ENCODE peak calls at places on chromosomes 5 and 9, in six cellular contexts. W, Y, V, Z, K and Q are unnamed samples. For H3K36me3, the result is how much of the 10 kb centered on the place peaks cover.

GRCh38 chr9:117927354-117927753 is 223.2 kb downstream of the TLR4 start:
- DNase-seq in W (no peak), Y (no peak), V (no peak), Z (no peak), K (peak), Q (no peak)

GRCh38 chr9:115115924-115116323 is 2.0 kb downstream of the TNC start:
- DNase-seq in W (no peak), Y (peak), V (no peak), Z (no peak), K (no peak), Q (no peak)

GRCh38 chr9:21294325-21294724 is 10.8 kb downstream of the IFNA5 start:
- DNase-seq in W (peak), Y (peak), V (no peak), Z (peak), K (no peak), Q (no peak)

GRCh38 chr5:109256486-109256885 is 153.3 kb downstream of the PJA2 start:
- DNase-seq in W (no peak), Y (no peak), V (no peak), Z (no peak), K (no peak), Q (no peak)

GRCh38 chr5:179906795-179907569 is 715 bp downstream of the TBC1D9B start:
- DNase-seq in W (no peak), Y (no peak), V (peak), Z (no peak), K (no peak), Q (no peak)

GRCh38 chr5:815449-815848 is 30.9 kb upstream of the ZDHHC11B start:
- DNase-seq in W (no peak), Y (no peak), V (no peak), Z (no peak), K (no peak), Q (no peak)

GRCh38 chr5:153569036-153569435 is 78.6 kb downstream of the GRIA1 start:
- DNase-seq in W (no peak), Y (no peak), V (no peak), Z (no peak), K (no peak), Q (no peak)

GRCh38 chr9:137455361-137455991 is 3.7 kb downstream of the NSMF start:
- DNase-seq in W (no peak), Y (no peak), V (no peak), Z (no peak), K (no peak), Q (no peak)

GRCh38 chr5:5632678-5633077 is 210.2 kb downstream of the ICE1 start:
- DNase-seq in W (no peak), Y (no peak), V (no peak), Z (no peak), K (no peak), Q (no peak)

GRCh38 chr9:91094324-91095083 is 267.2 kb downstream of the AUH start:
- DNase-seq in W (no peak), Y (no peak), V (no peak), Z (no peak), K (no peak), Q (no peak)

GRCh38 chr9:86706391-86706790 is 240.9 kb downstream of the GAS1 start:
- DNase-seq in W (no peak), Y (no peak), V (no peak), Z (no peak), K (no peak), Q (no peak)
- TF ChIP-seq YY1 in W (no peak), Y (no peak), V (no peak), Z (no peak), K (no peak), Q (no peak)

GRCh38 chr5:142871880-142872200 is 101.7 kb downstream of the ARHGAP26 start:
- DNase-seq in W (no peak), Y (no peak), V (no peak), Z (no peak), K (no peak), Q (no peak)

GRCh38 chr5:142871056-142871879 is 101.1 kb downstream of the ARHGAP26 start:
- DNase-seq in W (no peak), Y (peak), V (no peak), Z (no peak), K (no peak), Q (no peak)

GRCh38 chr5:142872217-142872616 is 102.0 kb downstream of the ARHGAP26 start:
- DNase-seq in W (no peak), Y (no peak), V (no peak), Z (no peak), K (no peak), Q (no peak)

GRCh38 chr5:142870552-142870951 is 100.4 kb downstream of the ARHGAP26 start:
- DNase-seq in W (no peak), Y (no peak), V (no peak), Z (no peak), K (no peak), Q (no peak)

GRCh38 chr5:142869883-142870282 is 99.7 kb downstream of the ARHGAP26 start:
- DNase-seq in W (no peak), Y (no peak), V (no peak), Z (no peak), K (no peak), Q (no peak)
- TF ChIP-seq ZNF274 in W (no peak), Y (no peak), V (no peak), Z (no peak), K (no peak), Q (no peak)

DNA sequence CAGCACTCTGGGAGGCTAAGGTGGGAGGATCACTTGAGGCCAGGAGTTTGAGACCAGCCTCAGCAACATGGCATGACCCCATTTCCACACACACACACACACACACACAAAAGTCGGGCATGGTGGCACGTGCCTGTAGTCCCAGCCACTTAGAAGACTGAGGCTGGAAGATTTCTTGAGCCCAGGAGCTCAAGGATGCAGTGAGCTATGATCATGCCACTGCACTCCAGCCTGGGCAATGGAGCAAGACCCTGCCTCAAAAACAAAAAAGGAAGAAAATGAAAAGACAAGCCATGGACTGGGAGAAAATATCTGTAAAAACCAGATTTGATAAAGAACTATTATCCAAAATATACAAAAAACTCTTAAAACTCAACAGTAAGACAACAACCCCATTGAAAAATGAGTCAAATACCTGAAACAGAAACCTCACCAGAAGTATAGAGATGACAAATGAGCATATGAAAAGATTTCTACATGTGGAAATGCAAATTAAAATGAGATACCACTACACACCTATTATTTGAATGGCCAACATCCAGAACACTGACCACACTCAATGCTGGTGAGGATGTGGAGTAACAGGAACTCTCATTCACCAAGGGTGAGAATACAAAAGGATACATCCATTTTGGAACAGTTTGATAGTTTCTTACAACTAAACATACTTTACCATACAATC is 24.7 kb downstream of the DNAJA1 start:
- DNase-seq in W (no peak), Y (no peak), V (no peak), Z (no peak), K (no peak), Q (no peak)
- H3K36me3 ChIP-seq in W (under half), Y (under half), V (half or more), Z (under half), K (under half), Q (half or more)

GRCh38 chr5:154830596-154830995 is 19.8 kb downstream of the FAXDC2 start:
- DNase-seq in W (no peak), Y (no peak), V (no peak), Z (no peak), K (no peak), Q (no peak)
- TF ChIP-seq YY1 in W (no peak), Y (no peak), V (no peak), Z (no peak), K (no peak), Q (no peak)

GRCh38 chr9:34547960-34548603 is 25.3 kb upstream of the ENHO start:
- DNase-seq in W (no peak), Y (peak), V (peak), Z (peak), K (no peak), Q (peak)
- TF ChIP-seq ZNF274 in W (no peak), Y (no peak), V (no peak), Z (no peak), K (no peak), Q (no peak)